ENCODE peak calls at places on chromosomes 1 and 21, in seven cellular contexts. One of them, this sample, is unnamed.
A peak's percentile ranks its signal among the peaks of the same experiment; 100 is the strongest.

GRCh38 chr1:221994274-221994698 is 252.4 kb upstream of the DUSP10 start:
- DNase-seq in stomach: no peak
- DNase-seq in A549: no peak
- DNase-seq in PC-3: peak; percentile 38
- DNase-seq in lower lobe of right lung: no peak
- DNase-seq in tibial artery: no peak
- DNase-seq in esophagus squamous epithelium: no peak
- DNase-seq in this sample: no peak

GRCh38 chr1:235325139-235325538 is 2.8 kb downstream of the ARID4B start:
- DNase-seq in A549: no peak
- DNase-seq in stomach: no peak
- DNase-seq in lower lobe of right lung: no peak
- DNase-seq in esophagus squamous epithelium: no peak
- DNase-seq in tibial artery: no peak
- DNase-seq in PC-3: no peak
- DNase-seq in this sample: no peak

GRCh38 chr1:21670956-21671902 is 2.1 kb upstream of the RAP1GAP start:
- DNase-seq in stomach: no peak
- DNase-seq in PC-3: no peak
- DNase-seq in esophagus squamous epithelium: no peak
- DNase-seq in A549: no peak
- DNase-seq in tibial artery: no peak
- DNase-seq in lower lobe of right lung: no peak
- DNase-seq in this sample: no peak

GRCh38 chr1:71853391-71853790 is 428.9 kb downstream of the NEGR1 start:
- DNase-seq in lower lobe of right lung: no peak
- DNase-seq in A549: no peak
- DNase-seq in PC-3: no peak
- DNase-seq in stomach: no peak
- DNase-seq in tibial artery: no peak
- DNase-seq in esophagus squamous epithelium: no peak
- DNase-seq in this sample: no peak

GRCh38 chr1:191993549-191993948 is 164.7 kb upstream of the RGS18 start:
- DNase-seq in lower lobe of right lung: no peak
- DNase-seq in A549: no peak
- DNase-seq in tibial artery: no peak
- DNase-seq in stomach: no peak
- DNase-seq in PC-3: peak; percentile 36
- DNase-seq in esophagus squamous epithelium: no peak
- DNase-seq in this sample: no peak

GRCh38 chr1:154423303-154423987 is 18.3 kb downstream of the IL6R start:
- DNase-seq in A549: no peak
- DNase-seq in PC-3: peak; percentile 79
- DNase-seq in stomach: no peak
- DNase-seq in lower lobe of right lung: peak; percentile 11
- DNase-seq in esophagus squamous epithelium: no peak
- DNase-seq in tibial artery: no peak
- DNase-seq in this sample: no peak

GRCh38 chr21:40793057-40793456 is 53.9 kb downstream of the DSCAM start:
- DNase-seq in PC-3: no peak
- DNase-seq in tibial artery: no peak
- DNase-seq in esophagus squamous epithelium: no peak
- DNase-seq in lower lobe of right lung: no peak
- DNase-seq in A549: no peak
- DNase-seq in stomach: no peak
- DNase-seq in this sample: no peak

GRCh38 chr1:8689431-8690252 is 127.8 kb downstream of the RERE start:
- DNase-seq in esophagus squamous epithelium: no peak
- DNase-seq in A549: no peak
- DNase-seq in tibial artery: no peak
- DNase-seq in lower lobe of right lung: no peak
- DNase-seq in PC-3: no peak
- DNase-seq in stomach: no peak
- DNase-seq in this sample: no peak

GRCh38 chr1:216461466-216461865 is 38.2 kb upstream of the USH2A start:
- DNase-seq in A549: no peak
- DNase-seq in stomach: no peak
- DNase-seq in PC-3: no peak
- DNase-seq in tibial artery: no peak
- DNase-seq in lower lobe of right lung: no peak
- DNase-seq in esophagus squamous epithelium: no peak
- DNase-seq in this sample: no peak

GRCh38 chr1:216457356-216457755 is 34.1 kb upstream of the USH2A start:
- DNase-seq in A549: no peak
- DNase-seq in tibial artery: no peak
- DNase-seq in stomach: no peak
- DNase-seq in esophagus squamous epithelium: no peak
- DNase-seq in lower lobe of right lung: no peak
- DNase-seq in PC-3: peak; percentile 61
- DNase-seq in this sample: no peak

GRCh38 chr1:216462061-216462775 is 39.0 kb upstream of the USH2A start:
- DNase-seq in tibial artery: no peak
- DNase-seq in lower lobe of right lung: no peak
- DNase-seq in stomach: no peak
- DNase-seq in esophagus squamous epithelium: no peak
- DNase-seq in PC-3: peak; percentile 51
- DNase-seq in A549: no peak
- DNase-seq in this sample: no peak

GRCh38 chr1:216458807-216459206 is 35.6 kb upstream of the USH2A start:
- DNase-seq in esophagus squamous epithelium: no peak
- DNase-seq in tibial artery: no peak
- DNase-seq in A549: no peak
- DNase-seq in stomach: no peak
- DNase-seq in PC-3: peak; percentile 70
- DNase-seq in lower lobe of right lung: no peak
- DNase-seq in this sample: no peak

DNA sequence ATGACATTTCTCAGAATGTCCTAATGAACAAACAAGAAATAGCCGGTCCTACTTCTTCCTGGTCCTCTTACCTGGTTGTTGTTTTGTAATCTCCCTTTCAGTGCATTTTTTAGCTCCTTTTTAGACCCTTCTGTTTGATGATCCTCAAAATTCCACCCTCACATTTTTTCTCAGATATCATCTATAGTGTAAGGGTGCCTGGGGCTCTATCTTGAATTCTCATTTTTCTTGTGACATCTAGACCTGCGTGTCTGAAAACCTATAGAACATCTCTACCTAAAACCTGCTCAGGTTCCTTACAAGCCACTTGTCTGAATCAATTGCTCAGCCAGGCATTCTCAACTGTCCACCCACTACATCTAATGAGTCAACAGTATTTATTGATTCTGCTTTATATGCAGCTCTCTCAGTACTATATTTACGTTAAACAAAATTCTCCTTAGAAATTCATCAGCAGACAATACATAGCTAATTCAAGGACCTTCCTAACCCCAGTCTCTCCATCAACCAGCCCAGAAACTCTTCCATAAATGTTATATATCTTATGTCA is 36.5 kb upstream of the USH2A start:
- DNase-seq in stomach: no peak
- DNase-seq in esophagus squamous epithelium: no peak
- DNase-seq in lower lobe of right lung: no peak
- DNase-seq in PC-3: peak; percentile 75
- DNase-seq in tibial artery: no peak
- DNase-seq in A549: no peak
- DNase-seq in this sample: no peak
- H3K4me1 ChIP-seq in stomach: peaks cover 5% of the 10 kb centered on the region
- H3K4me1 ChIP-seq in esophagus squamous epithelium: peaks cover 10% of the 10 kb centered on the region
- H3K4me1 ChIP-seq in lower lobe of right lung: no peaks in the 10 kb centered on the region
- H3K4me1 ChIP-seq in PC-3: peaks cover 71% of the 10 kb centered on the region
- H3K4me1 ChIP-seq in tibial artery: no peaks in the 10 kb centered on the region
- H3K4me1 ChIP-seq in A549: no peaks in the 10 kb centered on the region
- H3K4me1 ChIP-seq in this sample: no peaks in the 10 kb centered on the region

GRCh38 chr1:234214911-234215892 is 158.1 kb upstream of the COA6 start:
- DNase-seq in PC-3: no peak
- DNase-seq in stomach: peak; percentile 64
- DNase-seq in esophagus squamous epithelium: no peak
- DNase-seq in tibial artery: no peak
- DNase-seq in lower lobe of right lung: peak; percentile 60
- DNase-seq in A549: no peak
- DNase-seq in this sample: no peak
- H3K4me3 ChIP-seq in PC-3: peak overlapping the region; percentile 60
- H3K4me3 ChIP-seq in stomach: peak overlapping the region; percentile 43
- H3K4me3 ChIP-seq in esophagus squamous epithelium: peak overlapping the region; percentile 28
- H3K4me3 ChIP-seq in tibial artery: no peak overlapping the region
- H3K4me3 ChIP-seq in lower lobe of right lung: peak overlapping the region; percentile 56
- H3K4me3 ChIP-seq in A549: no peak overlapping the region
- H3K4me3 ChIP-seq in this sample: peak overlapping the region; percentile 51

DNA sequence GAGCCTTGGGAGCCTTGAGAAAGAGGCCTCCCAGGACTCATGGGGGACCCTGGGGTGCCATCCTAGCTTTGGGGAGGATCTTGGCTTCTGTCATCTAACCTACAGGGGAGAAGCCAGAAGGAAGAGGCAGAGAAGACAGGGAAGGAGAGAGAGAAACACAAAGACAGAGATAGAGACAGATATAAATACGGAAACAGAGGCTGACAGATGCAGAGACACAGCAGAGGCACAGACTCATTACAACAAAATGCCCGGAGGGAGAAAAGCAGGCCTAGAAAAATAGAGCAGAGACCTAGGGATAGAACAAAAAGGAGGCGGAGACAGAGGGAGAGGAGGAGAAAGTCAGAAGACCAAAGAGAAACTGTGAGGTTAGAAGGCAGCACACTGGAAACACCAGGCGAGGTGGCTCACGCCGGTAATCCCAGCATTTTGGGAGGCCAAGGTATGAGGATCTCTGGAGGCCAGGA is 1.9 kb downstream of the PEAR1 start:
- DNase-seq in A549: no peak
- DNase-seq in esophagus squamous epithelium: no peak
- DNase-seq in stomach: no peak
- DNase-seq in tibial artery: no peak
- DNase-seq in lower lobe of right lung: no peak
- DNase-seq in PC-3: no peak
- DNase-seq in this sample: no peak
- H3K4me1 ChIP-seq in A549: peaks cover 67% of the 10 kb centered on the region
- H3K4me1 ChIP-seq in esophagus squamous epithelium: peaks cover 85% of the 10 kb centered on the region
- H3K4me1 ChIP-seq in stomach: peaks cover 72% of the 10 kb centered on the region
- H3K4me1 ChIP-seq in tibial artery: peaks cover 67% of the 10 kb centered on the region
- H3K4me1 ChIP-seq in lower lobe of right lung: peaks cover 68% of the 10 kb centered on the region
- H3K4me1 ChIP-seq in PC-3: peaks cover 34% of the 10 kb centered on the region
- H3K4me1 ChIP-seq in this sample: peaks cover 27% of the 10 kb centered on the region

GRCh38 chr1:3610165-3610822 is 1.0 kb downstream of the MEGF6 start:
- DNase-seq in tibial artery: no peak
- DNase-seq in stomach: no peak
- DNase-seq in PC-3: no peak
- DNase-seq in esophagus squamous epithelium: no peak
- DNase-seq in A549: no peak
- DNase-seq in lower lobe of right lung: no peak
- DNase-seq in this sample: no peak

GRCh38 chr1:3609769-3610157 is 1.5 kb downstream of the MEGF6 start:
- DNase-seq in tibial artery: no peak
- DNase-seq in PC-3: no peak
- DNase-seq in stomach: no peak
- DNase-seq in lower lobe of right lung: no peak
- DNase-seq in A549: no peak
- DNase-seq in esophagus squamous epithelium: no peak
- DNase-seq in this sample: no peak

GRCh38 chr1:3612123-3612522 is 815 bp upstream of the MEGF6 start:
- DNase-seq in stomach: no peak
- DNase-seq in A549: no peak
- DNase-seq in esophagus squamous epithelium: no peak
- DNase-seq in lower lobe of right lung: no peak
- DNase-seq in PC-3: no peak
- DNase-seq in tibial artery: no peak
- DNase-seq in this sample: no peak

GRCh38 chr1:3610823-3611169 is 512 bp downstream of the MEGF6 start:
- DNase-seq in stomach: no peak
- DNase-seq in esophagus squamous epithelium: no peak
- DNase-seq in tibial artery: no peak
- DNase-seq in lower lobe of right lung: no peak
- DNase-seq in PC-3: no peak
- DNase-seq in A549: no peak
- DNase-seq in this sample: no peak

DNA sequence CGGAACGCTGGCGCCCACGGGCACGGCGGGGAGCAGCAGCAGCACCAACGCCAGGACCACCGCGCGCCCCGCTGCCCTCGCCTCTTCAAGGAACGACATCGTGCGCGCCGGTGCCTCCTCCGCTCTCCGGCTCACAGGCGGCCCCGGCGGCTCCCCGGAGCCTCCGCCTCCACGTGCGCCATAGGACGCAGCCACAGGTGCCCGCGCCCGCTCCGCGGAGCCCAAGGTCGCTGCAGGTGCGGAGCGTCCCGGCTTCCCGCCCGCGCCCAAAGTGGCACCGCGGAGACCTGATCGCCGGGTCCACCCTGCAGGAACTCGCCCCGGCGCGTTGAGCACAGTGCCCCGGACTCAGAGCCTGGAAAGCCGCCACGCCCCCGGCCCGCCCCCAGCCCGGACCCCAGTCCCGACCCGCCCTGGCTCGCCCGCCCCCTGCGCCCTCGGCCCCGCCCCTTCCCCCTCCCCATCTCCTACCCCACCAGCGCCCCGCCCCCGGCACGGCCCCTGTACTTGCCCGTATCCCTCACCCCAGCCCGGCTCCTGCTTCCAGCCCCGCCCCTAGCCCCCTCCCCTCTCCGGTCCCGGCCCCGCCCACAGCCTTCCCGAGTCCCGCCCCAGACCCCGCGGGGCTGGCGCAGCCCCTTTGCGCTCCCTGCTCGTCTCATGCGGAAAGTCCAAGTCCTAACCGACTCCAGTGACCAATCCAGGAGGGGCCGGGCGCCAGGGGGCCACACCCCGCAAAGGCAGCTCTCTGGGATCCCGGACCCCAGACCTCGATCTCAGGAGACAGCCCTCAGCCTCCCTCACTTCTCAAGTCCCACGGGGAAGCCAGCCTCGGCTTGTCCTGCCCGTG is at the start of gene MEGF6:
- DNase-seq in esophagus squamous epithelium: no peak
- DNase-seq in stomach: peak; percentile 73
- DNase-seq in PC-3: peak; percentile 75
- DNase-seq in tibial artery: no peak
- DNase-seq in lower lobe of right lung: peak; percentile 85
- DNase-seq in A549: peak; percentile 58
- DNase-seq in this sample: no peak
- H3K4me3 ChIP-seq in esophagus squamous epithelium: peak within 1 kb of the TSS; percentile 20
- H3K4me3 ChIP-seq in stomach: peak within 1 kb of the TSS; percentile 41
- H3K4me3 ChIP-seq in PC-3: peak within 1 kb of the TSS; percentile 73
- H3K4me3 ChIP-seq in tibial artery: peak within 1 kb of the TSS; percentile 19
- H3K4me3 ChIP-seq in lower lobe of right lung: peak within 1 kb of the TSS; percentile 61
- H3K4me3 ChIP-seq in A549: peak within 1 kb of the TSS; percentile 57
- H3K4me3 ChIP-seq in this sample: peak within 1 kb of the TSS; percentile 59

GRCh38 chr1:76234061-76234460 is 159.5 kb downstream of the ST6GALNAC3 start:
- DNase-seq in tibial artery: no peak
- DNase-seq in A549: no peak
- DNase-seq in esophagus squamous epithelium: no peak
- DNase-seq in stomach: no peak
- DNase-seq in PC-3: no peak
- DNase-seq in lower lobe of right lung: no peak
- DNase-seq in this sample: no peak
- H3K4me1 ChIP-seq in tibial artery: peaks cover 7% of the 10 kb centered on the region
- H3K4me1 ChIP-seq in A549: no peaks in the 10 kb centered on the region
- H3K4me1 ChIP-seq in esophagus squamous epithelium: no peaks in the 10 kb centered on the region
- H3K4me1 ChIP-seq in stomach: no peaks in the 10 kb centered on the region
- H3K4me1 ChIP-seq in PC-3: no peaks in the 10 kb centered on the region
- H3K4me1 ChIP-seq in lower lobe of right lung: no peaks in the 10 kb centered on the region
- H3K4me1 ChIP-seq in this sample: no peaks in the 10 kb centered on the region

GRCh38 chr1:48448932-48449331 is 23.1 kb downstream of the SPATA6 start:
- DNase-seq in tibial artery: no peak
- DNase-seq in esophagus squamous epithelium: no peak
- DNase-seq in stomach: no peak
- DNase-seq in PC-3: no peak
- DNase-seq in A549: no peak
- DNase-seq in lower lobe of right lung: no peak
- DNase-seq in this sample: no peak

GRCh38 chr1:48450505-48450904 is 21.5 kb downstream of the SPATA6 start:
- DNase-seq in stomach: no peak
- DNase-seq in lower lobe of right lung: no peak
- DNase-seq in PC-3: peak; percentile 26
- DNase-seq in A549: no peak
- DNase-seq in esophagus squamous epithelium: no peak
- DNase-seq in tibial artery: no peak
- DNase-seq in this sample: no peak
- H3K4me3 ChIP-seq in stomach: no peak overlapping the region
- H3K4me3 ChIP-seq in lower lobe of right lung: no peak overlapping the region
- H3K4me3 ChIP-seq in PC-3: no peak overlapping the region
- H3K4me3 ChIP-seq in A549: no peak overlapping the region
- H3K4me3 ChIP-seq in esophagus squamous epithelium: no peak overlapping the region
- H3K4me3 ChIP-seq in tibial artery: no peak overlapping the region
- H3K4me3 ChIP-seq in this sample: no peak overlapping the region

This sample was measured in ascending aorta.